ENCODE peak calls at places on chromosomes 1 and 21, in five cellular contexts. Q is neural progenitor cell, U is prostate gland, N is sigmoid colon, W is progenitor cell of endocrine pancreas. G is an unnamed sample.

GRCh38 chr1:195608883-195609282 is 999.4 kb downstream of the KCNT2 start:
- DNase-seq in N (no peak), W (no peak), Q (peak; percentile 4), U (no peak), G (no peak)

GRCh38 chr1:85911742-85912141 is 203.5 kb upstream of the ZNHIT6 start:
- DNase-seq in W (no peak), U (no peak), N (no peak), Q (peak; percentile 3), G (no peak)

GRCh38 chr21:32412162-32412997 is at the start of gene EVA1C:
- DNase-seq in Q (peak; percentile 63), U (peak; percentile 64), W (peak; percentile 16), N (peak; percentile 88), G (no peak)

GRCh38 chr1:43521078-43521477 is 9.6 kb upstream of the PTPRF start:
- DNase-seq in W (no peak), Q (no peak), N (no peak), U (no peak), G (peak; percentile 53)

GRCh38 chr1:33036051-33036525 is 595 bp downstream of the AK2 start:
- DNase-seq in U (no peak), Q (peak; percentile 26), N (no peak), W (no peak), G (no peak)

GRCh38 chr1:13751458-13751871 is 51.5 kb downstream of the PRDM2 start:
- DNase-seq in W (no peak), Q (no peak), U (no peak), N (no peak), G (no peak)

GRCh38 chr1:207964195-207964966 is 53.5 kb upstream of the CD34 start:
- DNase-seq in U (peak; percentile 28), N (no peak), Q (no peak), W (no peak), G (no peak)

GRCh38 chr1:27137544-27138075 is 17.3 kb downstream of the SLC9A1 start:
- DNase-seq in W (no peak), Q (no peak), U (no peak), N (no peak), G (no peak)

GRCh38 chr1:7516341-7516740 is 254.8 kb upstream of the VAMP3 start:
- DNase-seq in W (no peak), Q (peak; percentile 73), U (no peak), N (no peak), G (no peak)

GRCh38 chr1:151047591-151047924 is at the start of gene C1orf56:
- DNase-seq in W (peak; percentile 54), N (peak; percentile 91), Q (peak; percentile 84), U (peak; percentile 59), G (no peak)

GRCh38 chr1:185314416-185314815 is 2.6 kb downstream of the IVNS1ABP start:
- DNase-seq in U (no peak), Q (peak; percentile 18), N (no peak), W (no peak), G (no peak)

GRCh38 chr1:174963547-174964125 is 36.1 kb upstream of the CACYBP start:
- DNase-seq in U (peak; percentile 42), N (no peak), W (no peak), Q (no peak), G (no peak)

GRCh38 chr1:75058424-75058823 is 75.8 kb upstream of the LHX8 start:
- DNase-seq in N (no peak), U (no peak), W (no peak), Q (no peak), G (no peak)

DNA sequence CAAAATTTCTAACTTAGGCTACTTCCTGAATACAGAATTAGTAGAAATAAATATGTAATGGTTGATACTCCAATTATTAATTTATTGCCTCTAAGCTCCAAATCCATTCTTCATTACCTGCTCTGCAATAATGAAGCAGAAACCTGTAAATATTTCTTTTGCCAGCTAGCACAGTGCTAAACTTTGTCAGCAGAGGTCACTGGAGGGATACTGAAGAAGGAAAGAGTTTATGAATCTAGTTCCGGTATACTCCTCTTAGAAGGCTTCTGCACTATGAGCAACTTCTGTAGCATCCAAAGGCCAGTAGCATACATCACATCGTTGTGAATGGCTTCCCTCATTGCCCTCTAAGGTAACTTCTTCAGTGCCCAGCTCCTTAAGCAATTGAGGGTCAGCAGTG is 81.0 kb upstream of the LHX8 start:
- DNase-seq in U (no peak), N (no peak), Q (no peak), W (no peak), G (no peak)
- TF ChIP-seq CTCF in U (no peak), N (no peak), Q (peak; percentile 41), W (peak; percentile 29), G (peak; percentile 53)

GRCh38 chr1:198798923-198799386 is 160.1 kb downstream of the PTPRC start:
- DNase-seq in U (no peak), Q (no peak), N (no peak), W (no peak), G (no peak)
- TF ChIP-seq CTCF in U (no peak), Q (no peak), N (no peak), W (no peak), G (no peak)

GRCh38 chr21:30194701-30195299 is 21.1 kb downstream of the CLDN8 start:
- DNase-seq in N (no peak), Q (peak; percentile 74), U (no peak), W (no peak), G (no peak)
- TF ChIP-seq CTCF in N (no peak), Q (peak; percentile 94), U (peak; percentile 37), W (peak; percentile 78), G (peak; percentile 84)

DNA sequence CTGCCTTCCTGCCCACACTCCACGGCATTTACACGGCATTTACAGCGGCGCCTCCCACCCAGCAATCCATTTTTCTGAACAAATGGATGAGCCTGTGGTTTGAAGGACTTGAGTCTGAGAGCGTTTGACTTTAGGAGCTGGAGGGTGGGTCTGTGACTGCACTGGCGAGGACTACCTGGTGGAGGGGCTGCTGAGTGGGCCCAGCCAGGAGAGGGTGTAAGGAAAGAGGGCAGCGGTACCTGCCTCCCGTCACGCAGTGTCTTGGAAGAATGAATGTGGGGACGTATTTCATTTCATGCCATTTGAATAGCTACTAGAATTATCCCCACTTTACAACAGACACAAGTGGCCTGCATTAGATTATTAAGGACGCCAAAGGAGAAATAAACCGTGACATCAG is 62.9 kb downstream of the B3GALT5 start:
- DNase-seq in N (no peak), U (no peak), Q (no peak), W (no peak), G (no peak)
- TF ChIP-seq CTCF in N (no peak), U (no peak), Q (peak; percentile 11), W (no peak), G (no peak)

DNA sequence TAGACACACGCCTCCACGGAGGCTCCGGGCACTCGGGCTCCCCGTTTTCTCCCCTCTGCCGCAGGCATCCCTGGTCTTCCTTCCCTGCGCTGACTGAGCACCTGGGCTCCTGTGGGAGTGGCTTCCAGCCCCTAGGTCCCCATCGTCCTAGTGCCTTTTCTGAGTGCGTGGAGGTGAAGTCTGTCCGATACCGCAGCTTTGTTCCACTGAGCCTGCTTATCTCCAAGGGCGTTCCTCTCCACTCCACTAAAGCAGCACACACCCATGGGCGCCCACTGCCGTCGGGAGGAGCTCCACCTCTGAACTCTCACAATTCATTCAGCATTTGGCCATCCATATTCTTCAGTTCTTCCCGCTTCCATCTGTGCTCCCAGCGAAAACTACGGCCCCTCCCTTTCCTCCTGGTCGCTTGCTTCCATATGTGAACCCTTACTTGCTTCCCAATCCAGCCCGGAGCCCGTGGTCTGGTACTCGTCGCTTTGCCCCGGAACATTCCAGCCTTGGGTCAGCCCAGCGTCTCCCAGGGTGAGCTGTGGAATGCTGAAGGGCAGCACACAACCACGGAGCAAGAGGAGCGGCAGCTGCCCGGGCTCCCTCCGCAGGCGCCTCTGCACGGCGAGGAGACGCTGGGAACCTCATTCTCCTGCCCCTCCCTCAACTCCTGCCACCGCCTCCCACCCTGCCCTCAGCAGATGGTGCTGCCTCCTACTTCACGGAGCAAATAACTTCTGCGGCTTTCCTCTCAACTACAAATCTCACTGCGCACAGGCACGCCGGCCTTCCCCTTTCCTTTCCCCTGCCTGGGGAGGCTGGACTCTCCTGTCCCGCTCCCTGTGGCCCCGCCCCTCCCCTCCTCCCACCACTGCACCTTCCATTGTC is 27.5 kb downstream of the ATP8B2 start:
- DNase-seq in W (peak; percentile 37), N (no peak), Q (peak; percentile 72), U (peak; percentile 32), G (no peak)
- TF ChIP-seq CTCF in W (peak; percentile 16), N (no peak), Q (no peak), U (no peak), G (no peak)

GRCh38 chr1:167863921-167864279 is 50.0 kb downstream of the ADCY10 start:
- DNase-seq in N (no peak), Q (no peak), W (no peak), U (no peak), G (no peak)

GRCh38 chr1:167862432-167863076 is 51.4 kb downstream of the ADCY10 start:
- DNase-seq in U (no peak), N (no peak), W (no peak), Q (no peak), G (no peak)

GRCh38 chr1:167861664-167862381 is 52.1 kb downstream of the ADCY10 start:
- DNase-seq in W (no peak), U (no peak), Q (no peak), N (no peak), G (no peak)

GRCh38 chr1:167856711-167857418 is 57.1 kb downstream of the ADCY10 start:
- DNase-seq in Q (peak; percentile 25), W (no peak), U (no peak), N (no peak), G (no peak)

DNA sequence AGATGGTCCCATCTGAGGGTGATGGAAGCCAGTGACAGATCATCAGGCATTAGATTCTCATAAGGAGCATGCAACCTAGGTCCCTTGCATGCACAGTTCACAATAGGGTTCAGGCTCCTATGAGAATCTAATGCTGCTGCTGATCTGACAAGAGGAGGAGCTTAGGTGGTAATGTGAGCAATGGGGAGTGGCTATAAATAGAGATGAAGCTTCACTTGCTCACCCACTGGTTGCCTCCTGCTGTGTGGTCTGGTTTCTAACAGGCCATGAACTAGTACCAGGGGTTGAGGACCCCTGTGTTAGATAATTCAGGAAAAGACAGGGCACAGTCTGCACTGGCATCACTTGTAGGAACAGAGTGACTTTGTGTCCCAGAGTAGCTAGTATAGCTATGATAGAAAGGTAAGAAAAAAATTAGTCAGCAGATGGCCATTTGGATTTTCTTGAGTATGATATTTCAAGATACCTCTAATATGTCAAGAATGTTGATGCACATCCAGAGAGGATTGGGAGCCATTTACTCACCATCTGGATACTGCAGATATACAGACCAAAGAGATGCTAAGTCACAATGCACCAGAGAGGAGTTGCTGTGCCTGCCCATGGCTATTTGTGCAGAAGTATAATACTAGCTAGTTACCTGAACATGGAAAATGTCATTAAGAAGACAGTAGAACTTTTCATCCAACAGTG is 53.6 kb downstream of the ADCY10 start:
- DNase-seq in N (no peak), W (no peak), Q (no peak), U (no peak), G (no peak)
- TF ChIP-seq CTCF in N (no peak), W (no peak), Q (no peak), U (no peak), G (no peak)

GRCh38 chr1:5860277-5860676 is 131.9 kb downstream of the NPHP4 start:
- DNase-seq in Q (no peak), U (no peak), W (no peak), N (no peak), G (no peak)
- TF ChIP-seq CTCF in Q (no peak), U (no peak), W (no peak), N (no peak), G (no peak)

G was measured in chondrocyte.